ENCODE peak calls at places on chromosomes 16 and 17, in five cellular contexts. Y is ovary, S is GM23338, H is transverse colon, B is B cell. X is an unnamed sample.

GRCh38 chr17:65290616-65291015 is 153.4 kb downstream of the RGS9 start:
- DNase-seq in Y (no peak), S (no peak), H (peak), B (no peak), X (no peak)

GRCh38 chr17:48545022-48545376 is at the start of gene HOXB2:
- DNase-seq in Y (no peak), S (peak), H (no peak), B (no peak), X (no peak)

GRCh38 chr16:75821117-75821516 is 94.8 kb upstream of the CPHXL start:
- DNase-seq in Y (no peak), S (no peak), H (no peak), B (no peak), X (no peak)

GRCh38 chr17:42852351-42852750 is 1.4 kb downstream of the AOC3 start:
- DNase-seq in Y (no peak), S (no peak), H (no peak), B (peak), X (no peak)

GRCh38 chr16:12958366-12958765 is 57.0 kb downstream of the SHISA9 start:
- DNase-seq in Y (no peak), S (no peak), H (no peak), B (no peak), X (no peak)

GRCh38 chr16:4525069-4525468 is 13.5 kb downstream of the CDIP1 start:
- DNase-seq in Y (no peak), S (no peak), H (no peak), B (no peak), X (no peak)

GRCh38 chr17:31532526-31532925 is 141.1 kb downstream of the RAB11FIP4 start:
- DNase-seq in Y (no peak), S (no peak), H (no peak), B (no peak), X (no peak)

GRCh38 chr16:17471745-17472075 is 950 bp upstream of the XYLT1 start:
- DNase-seq in Y (no peak), S (no peak), H (no peak), B (no peak), X (no peak)

GRCh38 chr16:82280867-82281266 is 110.8 kb upstream of the MPHOSPH6 start:
- DNase-seq in Y (no peak), S (no peak), H (no peak), B (no peak), X (no peak)

GRCh38 chr16:50838165-50838564 is 96.3 kb downstream of the CYLD start:
- DNase-seq in Y (no peak), S (no peak), H (no peak), B (no peak), X (no peak)

DNA sequence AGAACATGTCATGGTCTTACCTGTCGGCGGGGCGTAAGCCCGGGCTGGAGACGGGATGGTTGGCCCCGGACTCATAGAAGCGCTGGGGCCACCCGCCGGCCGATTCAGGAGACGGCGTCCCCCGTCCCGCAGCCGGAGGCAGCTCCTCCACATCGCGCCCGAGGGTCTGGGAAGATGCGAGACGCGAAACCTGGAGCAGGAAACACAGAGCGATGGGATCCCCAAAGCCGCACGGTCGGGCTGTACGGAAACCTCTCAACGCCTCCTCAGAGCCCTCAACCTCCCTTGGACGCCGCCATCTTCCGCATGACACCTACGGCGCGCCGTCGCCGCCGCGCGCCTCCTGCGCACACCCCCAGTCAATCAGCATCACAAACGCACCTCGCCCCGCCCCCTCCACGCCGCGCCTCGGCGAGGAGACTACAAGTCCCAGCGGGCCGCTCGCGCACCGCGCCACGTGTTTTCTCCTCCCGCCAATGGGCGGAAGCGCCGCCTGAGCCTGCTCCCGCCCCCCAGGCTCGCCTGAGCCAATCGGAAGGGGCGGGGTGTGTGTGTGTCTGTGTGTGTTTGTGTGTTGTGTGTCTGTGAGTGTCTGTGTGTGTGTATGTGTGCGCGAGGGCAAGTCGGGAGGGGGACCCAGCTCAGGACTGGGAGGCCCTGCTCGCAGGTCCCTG is at the start of the genes ATPAF2 and GID4:
- DNase-seq in Y (peak), S (peak), H (peak), B (peak), X (peak)
- TF ChIP-seq CTCF in Y (no peak), S (no peak), H (no peak), B (no peak), X (no peak)

DNA sequence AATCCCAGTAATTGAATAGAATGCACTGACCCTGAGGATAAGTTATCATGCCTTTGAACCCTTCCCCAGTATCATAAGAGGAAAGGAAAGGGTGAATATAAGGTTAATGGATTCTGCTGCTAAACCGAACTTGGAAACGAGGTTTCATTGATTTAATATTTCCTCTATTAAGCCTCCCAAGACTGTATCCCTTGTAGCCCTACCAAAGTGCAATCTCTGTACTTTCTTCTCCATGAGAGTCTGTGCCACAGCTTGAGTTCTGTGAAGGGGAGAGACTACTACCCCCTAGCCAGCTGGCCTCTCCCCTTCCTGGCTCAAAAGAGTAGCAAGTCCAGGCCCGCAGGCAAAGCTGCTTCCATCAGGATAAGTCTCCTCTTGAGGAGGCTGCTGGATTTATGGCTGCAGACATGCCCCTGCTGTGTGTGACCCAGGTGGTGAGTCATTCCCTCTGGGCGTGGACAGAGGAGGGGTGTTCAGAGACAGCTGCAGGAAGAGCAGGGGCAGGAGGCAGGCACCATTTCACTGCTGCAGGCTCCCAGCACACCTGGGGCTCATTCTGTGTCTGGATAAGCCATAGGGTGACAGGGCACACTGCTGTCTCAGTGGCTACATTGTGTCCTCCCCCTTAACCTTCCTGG is 58.4 kb downstream of the TOM1L2 start:
- DNase-seq in Y (peak), S (no peak), H (peak), B (no peak), X (no peak)
- TF ChIP-seq CTCF in Y (no peak), S (no peak), H (no peak), B (no peak), X (no peak)

GRCh38 chr16:86952769-86953168 is 364.4 kb downstream of the C16orf95 start:
- DNase-seq in Y (no peak), S (no peak), H (no peak), B (no peak), X (no peak)
- TF ChIP-seq CTCF in Y (no peak), S (no peak), H (no peak), B (no peak), X (no peak)

GRCh38 chr17:15048933-15049539 is 216.1 kb downstream of the PMP22 start:
- DNase-seq in Y (no peak), S (peak), H (no peak), B (no peak), X (no peak)

GRCh38 chr17:15051913-15052312 is 213.2 kb downstream of the PMP22 start:
- DNase-seq in Y (no peak), S (no peak), H (no peak), B (no peak), X (no peak)

DNA sequence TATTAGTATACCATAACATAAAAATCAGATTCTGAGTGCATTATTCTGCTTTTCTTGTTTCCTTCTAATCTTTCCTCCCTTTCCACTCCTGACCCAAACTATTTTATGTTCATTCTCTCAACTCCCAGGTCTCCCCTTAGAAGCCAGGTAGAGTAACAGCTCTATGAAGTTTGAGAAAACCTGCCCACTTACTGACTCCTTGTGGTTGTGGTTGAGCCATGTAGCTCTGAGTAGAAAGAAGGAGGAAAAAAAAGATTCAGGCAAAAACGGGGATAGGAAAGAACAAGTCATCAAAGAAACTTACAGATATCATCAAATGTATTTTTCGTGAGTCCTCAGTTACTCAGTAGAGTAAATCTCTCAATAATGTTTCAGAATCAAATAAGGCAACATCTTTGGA is 216.7 kb downstream of the PMP22 start:
- DNase-seq in Y (no peak), S (peak), H (no peak), B (no peak), X (no peak)
- TF ChIP-seq CTCF in Y (no peak), S (peak), H (no peak), B (no peak), X (no peak)

DNA sequence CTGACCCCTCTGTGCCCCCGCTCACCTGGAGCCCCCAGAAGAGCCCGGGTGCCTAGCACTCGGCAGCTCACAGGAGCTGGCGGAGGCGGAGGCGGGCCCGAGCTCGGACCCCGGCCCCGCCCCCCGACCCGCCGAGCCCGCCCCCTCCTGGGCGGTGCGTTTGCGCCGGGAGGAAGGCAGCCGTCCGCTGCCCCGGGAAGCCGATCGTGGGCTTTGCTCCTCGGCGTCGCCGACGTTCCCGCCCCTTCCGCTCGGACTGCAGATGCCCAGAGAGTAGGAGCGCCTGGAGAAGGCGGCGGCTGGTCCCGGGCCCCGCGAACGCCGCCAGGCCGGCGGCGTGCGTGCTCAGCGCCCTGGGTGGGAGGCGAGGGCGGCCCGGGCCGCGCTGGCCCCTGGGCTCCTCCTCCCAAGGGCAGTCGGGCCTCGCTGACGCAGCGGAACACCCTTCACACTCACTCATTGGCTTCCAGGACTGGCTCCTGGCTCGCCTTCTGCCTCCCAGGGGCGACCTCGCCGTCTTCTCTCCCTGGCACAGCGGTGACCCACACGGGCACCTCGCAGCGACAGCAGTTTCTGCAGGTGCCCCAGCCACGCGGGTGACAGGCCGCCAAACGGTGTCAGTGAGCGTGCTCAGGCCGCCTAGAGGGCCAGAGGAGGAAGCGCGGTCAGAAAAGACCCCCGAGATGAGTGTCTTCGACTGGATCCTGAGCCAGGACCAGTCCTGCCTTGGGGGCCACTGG is at the start of gene PLSCR3:
- DNase-seq in Y (peak), S (peak), H (peak), B (peak), X (peak)
- TF ChIP-seq CTCF in Y (peak), S (peak), H (peak), B (peak), X (peak)

DNA sequence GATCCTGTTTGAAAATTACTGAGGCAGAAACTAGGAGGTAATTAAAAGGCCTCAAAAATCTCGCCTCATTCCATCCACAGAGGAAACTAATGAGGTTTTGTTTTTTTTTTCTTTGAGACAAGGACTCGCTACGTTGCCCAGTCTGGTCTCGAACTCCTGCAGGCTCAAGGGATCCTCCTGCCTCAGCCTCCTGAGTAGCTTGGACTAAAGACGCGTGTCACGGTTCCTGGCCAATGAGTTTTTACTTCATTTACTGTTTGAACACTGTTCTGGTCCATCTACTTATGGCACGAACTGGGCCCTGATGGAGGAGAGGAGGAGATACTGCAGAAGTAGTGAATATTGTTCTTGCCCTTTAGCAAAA is 600 bp upstream of the BLTP2 start:
- DNase-seq in Y (no peak), S (no peak), H (peak), B (no peak), X (no peak)
- TF ChIP-seq CTCF in Y (no peak), S (no peak), H (no peak), B (no peak), X (no peak)

DNA sequence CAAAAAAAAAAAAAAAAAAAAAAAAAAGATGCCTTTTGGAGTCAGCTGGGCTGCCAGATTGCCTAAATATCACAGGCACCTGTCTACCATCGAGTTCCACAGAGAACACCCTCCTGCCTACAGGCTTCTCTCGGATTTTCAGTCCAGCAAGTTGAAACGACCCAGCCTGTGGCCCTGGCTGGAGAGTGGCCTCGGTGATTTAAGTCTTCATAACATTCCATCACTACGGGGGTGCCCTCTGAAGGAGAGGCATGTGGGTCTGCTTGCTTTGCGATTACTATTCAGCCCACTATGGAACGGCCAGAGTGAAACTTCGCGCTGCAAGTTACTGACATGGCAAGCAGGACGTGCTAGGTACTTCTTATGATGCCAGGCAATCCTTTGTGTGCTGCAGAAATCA is 42.8 kb downstream of the MARCHF10 start:
- DNase-seq in Y (no peak), S (peak), H (no peak), B (no peak), X (no peak)
- TF ChIP-seq CTCF in Y (no peak), S (no peak), H (no peak), B (no peak), X (no peak)

DNA sequence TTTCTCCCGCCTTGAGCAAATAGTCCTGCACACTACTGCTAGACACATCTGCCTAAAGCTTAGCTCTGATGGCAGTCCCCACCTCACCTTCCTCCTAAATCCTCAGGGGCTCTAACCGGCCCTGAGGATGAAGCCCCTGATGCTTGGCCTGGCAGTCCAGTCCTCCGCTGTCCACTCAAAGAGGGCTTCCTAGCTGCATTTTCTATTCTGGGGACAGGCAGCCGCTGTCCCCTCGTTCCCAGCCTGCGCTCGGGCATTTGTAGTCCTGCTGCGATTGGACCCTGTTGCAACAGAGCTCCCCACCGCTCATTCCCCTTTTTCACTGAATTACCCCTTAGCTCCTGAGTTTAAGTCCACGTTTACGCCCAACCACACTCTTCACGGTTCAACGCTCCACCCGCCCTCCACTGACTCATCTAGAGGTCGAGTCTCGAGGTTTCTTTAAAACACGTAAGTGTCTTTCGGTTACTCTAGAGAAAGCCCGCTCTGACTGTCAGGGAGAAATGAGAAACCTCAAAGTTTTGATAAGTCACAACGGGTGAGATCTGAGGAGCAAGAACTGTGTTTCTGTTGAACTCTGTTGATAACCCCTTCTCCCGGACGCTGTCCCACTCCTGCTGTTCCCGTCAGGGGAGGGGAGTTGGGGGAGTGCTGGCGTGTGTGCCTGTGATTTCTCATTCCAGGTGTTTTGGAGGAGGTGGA is 4.5 kb downstream of the CCR7 start:
- DNase-seq in Y (no peak), S (no peak), H (no peak), B (no peak), X (peak)
- TF ChIP-seq CTCF in Y (no peak), S (no peak), H (peak), B (peak), X (no peak)

X was measured in GM12864.